ENCODE peak calls at places on chromosome 7, in nine cellular contexts. U is GM23338, H is tibial nerve, R is endothelial cell, E is astrocyte, S is endodermal cell, X is WTC11, I is body of pancreas, D is cardiac muscle cell. G is an unnamed sample.

GRCh38 chr7:6691609-6692106 is 15.1 kb downstream of the ZNF12 start:
- DNase-seq in D (no peak), E (peak), H (no peak), R (no peak), S (no peak), X (no peak), U (peak), I (no peak), G (no peak)

GRCh38 chr7:53350241-53350640 is 314.8 kb downstream of the POM121L12 start:
- DNase-seq in R (peak), H (no peak), D (no peak), X (peak), U (peak), I (peak), E (no peak), S (peak), G (no peak)

GRCh38 chr7:116236020-116236630 is 25.8 kb downstream of the TES start:
- DNase-seq in I (peak), R (peak), E (no peak), U (peak), S (no peak), X (peak), D (peak), H (peak), G (no peak)

GRCh38 chr7:128008141-128008540 is 23.1 kb downstream of the LRRC4 start:
- DNase-seq in D (no peak), R (no peak), U (no peak), H (no peak), X (no peak), S (no peak), I (no peak), E (no peak), G (no peak)

GRCh38 chr7:104207731-104208420 is at the start of gene ORC5:
- DNase-seq in D (peak), S (peak), U (peak), E (peak), H (peak), X (peak), I (peak), R (peak), G (peak)

GRCh38 chr7:80908360-80908797 is 10.5 kb downstream of the SEMA3C start:
- DNase-seq in S (no peak), H (no peak), U (no peak), X (no peak), D (no peak), I (no peak), R (no peak), E (no peak), G (no peak)

GRCh38 chr7:79806161-79806734 is 328.4 kb upstream of the GNAI1 start:
- DNase-seq in I (no peak), H (no peak), U (peak), E (no peak), S (no peak), R (no peak), X (no peak), D (peak), G (no peak)

GRCh38 chr7:20220824-20221547 is 3.8 kb upstream of the MACC1 start:
- DNase-seq in X (no peak), R (no peak), D (peak), H (no peak), I (no peak), S (no peak), E (peak), U (no peak), G (no peak)

GRCh38 chr7:44196450-44196872 is 4.3 kb upstream of the YKT6 start:
- DNase-seq in S (peak), X (peak), D (peak), U (peak), R (peak), I (peak), H (no peak), E (no peak), G (no peak)

GRCh38 chr7:23331132-23331531 is 32.0 kb downstream of the MALSU1 start:
- DNase-seq in S (no peak), E (no peak), X (no peak), H (no peak), D (no peak), I (no peak), U (no peak), R (no peak), G (no peak)

GRCh38 chr7:117143580-117143979 is 179.3 kb downstream of the WNT2 start:
- DNase-seq in S (no peak), E (peak), H (no peak), I (no peak), D (no peak), R (no peak), U (no peak), X (no peak), G (no peak)

GRCh38 chr7:91169819-91170218 is 94.4 kb upstream of the FZD1 start:
- DNase-seq in D (no peak), H (no peak), U (peak), E (no peak), R (no peak), I (no peak), X (no peak), S (peak), G (no peak)

GRCh38 chr7:126776506-126776905 is 476.2 kb downstream of the GRM8 start:
- DNase-seq in U (no peak), I (no peak), R (no peak), D (no peak), X (no peak), S (no peak), E (no peak), H (no peak), G (no peak)

GRCh38 chr7:4479367-4480039 is 202.6 kb upstream of the FOXK1 start:
- DNase-seq in R (no peak), S (peak), U (peak), D (peak), I (peak), X (peak), E (peak), H (no peak), G (no peak)

GRCh38 chr7:50476953-50477625 is 26.9 kb upstream of the FIGNL1 start:
- DNase-seq in R (no peak), X (no peak), D (no peak), U (no peak), I (no peak), S (no peak), H (no peak), E (no peak), G (no peak)

GRCh38 chr7:45982912-45983719 is 62.0 kb upstream of the IGFBP3 start:
- DNase-seq in H (no peak), D (no peak), E (no peak), I (no peak), S (peak), U (no peak), R (no peak), X (no peak), G (no peak)

GRCh38 chr7:120609136-120609753 is 248.7 kb downstream of the TSPAN12 start:
- DNase-seq in U (no peak), I (no peak), R (no peak), S (no peak), D (peak), X (no peak), H (no peak), E (no peak), G (no peak)

GRCh38 chr7:98372993-98373392 is 27.9 kb downstream of the BAIAP2L1 start:
- DNase-seq in I (no peak), D (peak), S (no peak), E (peak), U (no peak), X (no peak), R (no peak), H (no peak), G (no peak)

GRCh38 chr7:132221356-132221755 is 354.9 kb downstream of the PLXNA4 start:
- DNase-seq in X (no peak), E (no peak), I (no peak), U (no peak), H (no peak), S (no peak), D (no peak), R (no peak), G (no peak)

GRCh38 chr7:112103246-112103645 is 103.0 kb downstream of the DOCK4 start:
- DNase-seq in I (no peak), H (no peak), X (no peak), R (no peak), S (no peak), U (peak), E (peak), D (peak), G (no peak)

GRCh38 chr7:7779888-7780287 is 61.5 kb upstream of the RPA3 start:
- DNase-seq in R (no peak), E (no peak), S (no peak), U (no peak), H (no peak), I (no peak), X (no peak), D (no peak), G (no peak)

GRCh38 chr7:84085147-84085546 is 109.4 kb downstream of the SEMA3A start:
- DNase-seq in X (no peak), H (no peak), S (no peak), I (no peak), R (no peak), E (peak), D (peak), U (no peak), G (no peak)

GRCh38 chr7:53596230-53596629 is 560.8 kb downstream of the POM121L12 start:
- DNase-seq in D (no peak), X (no peak), E (peak), H (no peak), I (no peak), S (peak), R (no peak), U (peak), G (no peak)

GRCh38 chr7:94286111-94286510 is 108.6 kb upstream of the COL1A2 start:
- DNase-seq in D (peak), X (no peak), U (no peak), H (no peak), I (no peak), R (no peak), E (no peak), S (no peak), G (no peak)

GRCh38 chr7:1542329-1542728 is 11.8 kb downstream of the MAFK start:
- DNase-seq in R (no peak), E (no peak), U (no peak), H (no peak), S (no peak), X (no peak), D (no peak), I (no peak), G (no peak)

GRCh38 chr7:32591938-32592337 is 96.6 kb downstream of the AVL9 start:
- DNase-seq in I (no peak), S (no peak), X (no peak), U (no peak), R (no peak), H (no peak), E (peak), D (no peak), G (no peak)

GRCh38 chr7:92881091-92881485 is 44.7 kb upstream of the CDK6 start:
- DNase-seq in R (no peak), X (no peak), E (no peak), H (no peak), D (no peak), I (no peak), S (no peak), U (no peak), G (peak)

GRCh38 chr7:36044096-36044892 is 108.8 kb upstream of the EEPD1 start:
- DNase-seq in E (no peak), I (no peak), H (no peak), R (no peak), S (no peak), D (peak), X (no peak), U (no peak), G (no peak)

GRCh38 chr7:67343114-67343513 is 346.5 kb downstream of the TYW1 start:
- DNase-seq in I (no peak), D (no peak), E (no peak), S (peak), R (no peak), H (no peak), U (no peak), X (no peak), G (no peak)

GRCh38 chr7:73526892-73527821 is 5.1 kb upstream of the BAZ1B start:
- DNase-seq in D (no peak), X (no peak), R (peak), H (no peak), U (peak), S (peak), I (no peak), E (no peak), G (peak)

GRCh38 chr7:140618291-140618690 is 22.3 kb downstream of the DENND2A start:
- DNase-seq in E (no peak), R (no peak), I (no peak), U (no peak), S (no peak), X (no peak), H (no peak), D (no peak), G (no peak)

GRCh38 chr7:134552105-134552504 is 3.2 kb downstream of the AKR1B15 start:
- DNase-seq in S (peak), U (peak), H (no peak), I (no peak), X (peak), R (peak), E (no peak), D (no peak), G (no peak)
- TF ChIP-seq CTCF in S (peak), U (peak), H (no peak), I (no peak), X (no peak), R (no peak), E (no peak), D (peak), G (peak)

GRCh38 chr7:123070702-123071286 is 75.3 kb upstream of the TAS2R16 start:
- DNase-seq in I (peak), H (no peak), E (no peak), S (peak), X (no peak), R (no peak), U (peak), D (peak), G (no peak)
- TF ChIP-seq CTCF in I (peak), H (no peak), E (peak), S (peak), X (no peak), R (no peak), U (peak), D (peak), G (peak)

DNA sequence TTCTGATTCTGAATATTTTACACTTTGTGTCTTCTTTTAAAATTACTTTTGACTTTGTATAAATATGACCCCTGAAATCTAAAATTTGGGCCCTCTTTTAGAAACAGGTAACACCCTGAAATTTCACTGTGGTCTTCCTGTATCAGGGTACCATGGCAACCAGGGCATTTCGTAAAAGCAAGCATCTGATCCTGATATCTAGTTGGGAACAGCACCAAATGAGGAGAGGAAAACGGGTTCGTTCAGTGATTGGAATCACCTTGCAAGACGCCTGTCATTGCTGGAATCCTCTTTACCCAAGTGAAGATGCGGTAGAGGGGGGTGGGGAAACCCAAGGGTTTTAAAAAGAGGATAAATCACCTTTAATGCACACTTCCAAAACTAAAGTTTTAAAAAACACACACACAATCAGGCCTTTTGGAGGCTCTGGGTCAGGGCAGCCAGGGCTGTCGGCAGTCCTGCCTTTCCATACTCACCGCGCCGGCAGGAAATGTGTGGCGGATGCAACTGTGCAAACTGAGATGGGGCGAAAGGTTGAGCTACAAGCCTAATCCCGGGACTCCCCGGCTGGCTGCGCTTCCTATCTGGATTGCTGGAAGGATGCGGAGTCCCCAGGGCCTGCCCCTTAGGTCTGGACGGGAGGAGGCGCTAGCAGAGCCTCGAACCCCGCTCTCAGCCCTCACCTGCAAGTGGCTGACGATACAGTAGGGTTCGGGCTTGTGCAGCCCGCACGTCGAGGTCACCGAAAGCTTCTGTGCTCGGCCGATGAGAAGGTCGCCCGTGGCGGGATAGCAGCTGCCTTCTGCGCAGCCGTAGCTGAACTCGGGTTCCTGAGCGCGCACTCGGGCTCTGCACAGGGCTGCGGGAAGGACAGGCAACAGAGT is 1.8 kb downstream of the LAMB1 start:
- DNase-seq in U (peak), S (peak), E (no peak), I (no peak), R (peak), D (peak), H (no peak), X (peak), G (no peak)
- TF ChIP-seq CTCF in U (peak), S (peak), E (no peak), I (no peak), R (no peak), D (peak), H (no peak), X (no peak), G (peak)

GRCh38 chr7:139203992-139204391 is 27.0 kb upstream of the UBN2 start:
- DNase-seq in D (no peak), E (no peak), H (no peak), X (no peak), R (no peak), U (peak), S (no peak), I (no peak), G (no peak)
- TF ChIP-seq CTCF in D (no peak), E (no peak), H (no peak), X (no peak), R (no peak), U (no peak), S (peak), I (no peak), G (no peak)

DNA sequence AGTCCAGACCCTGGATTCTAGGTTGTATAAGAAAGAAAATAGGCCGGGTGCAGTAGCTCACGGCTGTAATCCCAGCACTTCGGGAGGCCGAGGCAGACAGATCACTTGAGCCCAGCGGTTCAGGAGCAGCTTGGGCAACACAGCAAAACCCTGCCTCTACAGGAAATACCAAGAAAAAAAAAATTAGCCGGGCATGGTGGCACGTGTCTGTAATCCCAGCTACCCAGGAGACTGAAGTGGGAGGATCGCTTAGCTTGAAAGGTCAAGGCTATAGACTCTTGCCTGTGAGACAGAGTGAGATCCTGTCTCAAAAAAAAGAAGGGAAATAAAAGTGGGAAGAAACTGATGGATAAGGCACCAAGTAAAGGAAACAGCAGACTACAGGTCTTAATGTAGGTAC is 287.9 kb upstream of the KLF14 start:
- DNase-seq in D (no peak), E (no peak), R (no peak), I (no peak), X (no peak), H (no peak), U (no peak), S (no peak), G (no peak)
- TF ChIP-seq CTCF in D (no peak), E (no peak), R (no peak), I (no peak), X (no peak), H (no peak), U (no peak), S (no peak), G (no peak)